ENCODE peak calls at places on chromosomes 3 and 15, in seven cellular contexts. L is Panc1, Q is fibroblast of lung, D is breast epithelium, C is tibial artery, G is neural progenitor cell, P is psoas muscle. J is an unnamed sample.

GRCh38 chr3:49013738-49014660 is 4.4 kb downstream of the DALRD3 start:
- DNase-seq in L (no peak), Q (no peak), D (no peak), C (no peak), G (no peak), P (no peak), J (peak; percentile 57)

GRCh38 chr3:188772886-188773285 is 398.9 kb upstream of the TPRG1 start:
- DNase-seq in L (peak; percentile 15), Q (peak; percentile 94), D (no peak), C (no peak), G (no peak), P (no peak), J (no peak)

GRCh38 chr3:153050978-153051377 is 111.0 kb upstream of the RAP2B start:
- DNase-seq in L (no peak), Q (no peak), D (no peak), C (no peak), G (no peak), P (no peak), J (no peak)

GRCh38 chr3:47475029-47475569 is 642 bp downstream of the SCAP start:
- DNase-seq in L (no peak), Q (peak; percentile 29), D (no peak), C (no peak), G (peak; percentile 66), P (no peak), J (no peak)

GRCh38 chr3:37628711-37629301 is 232.9 kb upstream of the CTDSPL start:
- DNase-seq in L (no peak), Q (no peak), D (no peak), C (no peak), G (no peak), P (no peak), J (no peak)

GRCh38 chr15:98154863-98155262 is 194.4 kb downstream of the ARRDC4 start:
- DNase-seq in L (no peak), Q (peak; percentile 84), D (no peak), C (no peak), G (no peak), P (no peak), J (no peak)

GRCh38 chr3:142608615-142609014 is 12.4 kb downstream of the PLS1 start:
- DNase-seq in L (no peak), Q (no peak), D (no peak), C (no peak), G (no peak), P (no peak), J (no peak)

GRCh38 chr15:74955796-74956647 is 550 bp downstream of the RPP25 start:
- DNase-seq in L (no peak), Q (peak; percentile 53), D (peak; percentile 68), C (peak; percentile 84), G (peak; percentile 86), P (peak; percentile 80), J (peak; percentile 69)

GRCh38 chr3:61864886-61865285 is 303.5 kb downstream of the PTPRG start:
- DNase-seq in L (no peak), Q (peak; percentile 63), D (no peak), C (no peak), G (no peak), P (no peak), J (no peak)

GRCh38 chr3:127556565-127556964 is 34.0 kb downstream of the TPRA1 start:
- DNase-seq in L (no peak), Q (no peak), D (no peak), C (no peak), G (peak; percentile 48), P (no peak), J (no peak)

GRCh38 chr3:177005718-177006405 is 191.4 kb downstream of the TBL1XR1 start:
- DNase-seq in L (no peak), Q (no peak), D (no peak), C (no peak), G (no peak), P (no peak), J (no peak)

GRCh38 chr15:74034206-74034755 is 39.8 kb downstream of the PML start:
- DNase-seq in L (no peak), Q (no peak), D (no peak), C (no peak), G (no peak), P (no peak), J (no peak)

GRCh38 chr15:25089577-25089976 is 134.8 kb downstream of the SNRPN start:
- DNase-seq in L (no peak), Q (no peak), D (no peak), C (no peak), G (no peak), P (no peak), J (no peak)

GRCh38 chr15:65365229-65365628 is 12.6 kb downstream of the IGDCC3 start:
- DNase-seq in L (no peak), Q (no peak), D (no peak), C (no peak), G (peak; percentile 44), P (no peak), J (no peak)

GRCh38 chr3:119981386-119981785 is 112.9 kb downstream of the GSK3B start:
- DNase-seq in L (no peak), Q (no peak), D (no peak), C (no peak), G (no peak), P (no peak), J (no peak)

GRCh38 chr3:34312684-34313083 is 514.3 kb downstream of the PDCD6IP start:
- DNase-seq in L (no peak), Q (no peak), D (no peak), C (no peak), G (no peak), P (no peak), J (no peak)

GRCh38 chr15:89129123-89129815 is 41.0 kb downstream of the ABHD2 start:
- DNase-seq in L (peak; percentile 28), Q (peak; percentile 23), D (no peak), C (no peak), G (peak; percentile 70), P (no peak), J (peak; percentile 45)

GRCh38 chr3:20039765-20040475 is at the start of gene KAT2B:
- DNase-seq in L (no peak), Q (peak; percentile 60), D (peak; percentile 58), C (peak; percentile 76), G (peak; percentile 92), P (peak; percentile 81), J (peak; percentile 86)

GRCh38 chr3:20039082-20039764 is 1.0 kb upstream of the KAT2B start:
- DNase-seq in L (no peak), Q (no peak), D (no peak), C (no peak), G (peak; percentile 35), P (no peak), J (no peak)

GRCh38 chr3:20041197-20041780 is 1.0 kb downstream of the KAT2B start:
- DNase-seq in L (no peak), Q (peak; percentile 71), D (peak; percentile 85), C (peak; percentile 94), G (peak; percentile 77), P (peak; percentile 90), J (peak; percentile 65)

GRCh38 chr3:20042331-20042730 is 2.1 kb downstream of the KAT2B start:
- DNase-seq in L (no peak), Q (no peak), D (no peak), C (no peak), G (no peak), P (no peak), J (no peak)

GRCh38 chr3:20040476-20041196 is 390 bp downstream of the KAT2B start:
- DNase-seq in L (no peak), Q (peak; percentile 75), D (peak; percentile 66), C (peak; percentile 79), G (peak; percentile 94), P (peak; percentile 73), J (peak; percentile 68)
- TF ChIP-seq CTCF in L (peak; percentile 18), Q (no peak), D (no peak), C (no peak), G (no peak), P (no peak), J (no peak)

GRCh38 chr3:128859573-128860154 is 19.8 kb upstream of the ACAD9 start:
- DNase-seq in L (no peak), Q (no peak), D (no peak), C (no peak), G (no peak), P (no peak), J (no peak)

GRCh38 chr3:128864351-128864811 is 15.0 kb upstream of the ACAD9 start:
- DNase-seq in L (no peak), Q (no peak), D (no peak), C (no peak), G (peak; percentile 37), P (no peak), J (no peak)

GRCh38 chr3:128861491-128861890 is 17.9 kb upstream of the ACAD9 start:
- DNase-seq in L (no peak), Q (no peak), D (no peak), C (no peak), G (no peak), P (no peak), J (no peak)

GRCh38 chr3:128867200-128868125 is 12.0 kb upstream of the ACAD9 start:
- DNase-seq in L (no peak), Q (no peak), D (peak; percentile 28), C (no peak), G (no peak), P (no peak), J (no peak)

GRCh38 chr3:128863560-128863959 is 15.9 kb upstream of the ACAD9 start:
- DNase-seq in L (no peak), Q (no peak), D (no peak), C (no peak), G (no peak), P (no peak), J (no peak)
- TF ChIP-seq CTCF in L (no peak), Q (no peak), D (no peak), C (no peak), G (peak; percentile 42), P (no peak), J (no peak)

GRCh38 chr3:184305577-184305976 is 6.5 kb downstream of the PSMD2 start:
- DNase-seq in L (no peak), Q (no peak), D (no peak), C (no peak), G (no peak), P (no peak), J (no peak)
- TF ChIP-seq CTCF in L (peak; percentile 74), Q (no peak), D (no peak), C (no peak), G (peak; percentile 31), P (peak; percentile 37), J (no peak)

GRCh38 chr15:56886878-56887781 is 31.3 kb upstream of the TCF12 start:
- DNase-seq in L (peak; percentile 53), Q (peak; percentile 98), D (peak; percentile 89), C (peak; percentile 91), G (peak; percentile 97), P (peak; percentile 95), J (peak; percentile 81)
- TF ChIP-seq CTCF in L (no peak), Q (no peak), D (no peak), C (no peak), G (peak; percentile 11), P (no peak), J (no peak)

GRCh38 chr15:83398591-83398990 is 48.5 kb upstream of the SH3GL3 start:
- DNase-seq in L (no peak), Q (peak; percentile 68), D (no peak), C (no peak), G (no peak), P (no peak), J (no peak)

DNA sequence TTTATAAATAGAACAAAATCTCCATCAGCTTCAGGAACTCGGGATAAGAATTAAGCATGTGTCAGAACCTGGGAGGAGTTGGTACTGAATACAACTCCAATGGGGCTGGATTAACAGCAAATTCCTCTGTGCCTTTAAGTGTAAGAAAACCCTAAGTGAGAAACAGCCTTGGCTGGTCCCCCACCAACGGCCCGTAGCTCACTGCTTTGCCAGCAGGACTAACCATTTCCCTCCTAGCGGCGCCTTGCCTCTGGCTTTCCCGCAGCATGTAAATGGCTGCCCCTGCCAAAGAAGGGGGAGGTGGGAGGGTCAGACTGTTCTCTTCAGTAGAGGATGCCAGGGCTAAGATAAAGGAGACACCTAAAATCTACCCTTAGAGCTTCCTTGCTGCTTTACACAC is 51.1 kb upstream of the SH3GL3 start:
- DNase-seq in L (no peak), Q (peak; percentile 29), D (no peak), C (no peak), G (peak; percentile 73), P (no peak), J (no peak)
- TF ChIP-seq CTCF in L (no peak), Q (no peak), D (no peak), C (no peak), G (peak; percentile 13), P (no peak), J (no peak)

J was measured in activated B cell treated with CpG ODN at 0.5 μM for 24 hours.